ENCODE peak calls at places on chromosomes 2 and 18, in nine cellular contexts. J is left ventricle myocardium superior, G is cardiac fibroblast, O is T-helper 2 cell, E is HEK293T, K is COR-L47, S is NCI-H1694, P is cardiac muscle cell, Z is GM18507. N is an unnamed sample.
A peak's percentile ranks its signal among the peaks of the same experiment; 100 is the strongest.

GRCh38 chr2:216279011-216279410 is 93.3 kb downstream of the MARCHF4 start:
- DNase-seq in E (no peak), G (peak; percentile 34), O (no peak), K (no peak), Z (no peak), J (no peak), P (no peak), S (no peak), N (no peak)

GRCh38 chr2:138239902-138240595 is 261.5 kb upstream of the SPOPL start:
- DNase-seq in P (no peak), O (no peak), G (peak; percentile 82), J (no peak), S (no peak), K (no peak), E (no peak), Z (no peak), N (no peak)

GRCh38 chr18:10726198-10727068 is 200.6 kb downstream of the NAPG start:
- DNase-seq in G (no peak), P (no peak), O (no peak), E (no peak), K (peak; percentile 95), S (no peak), Z (no peak), J (peak; percentile 57), N (no peak)

GRCh38 chr2:168350380-168350779 is 103.0 kb upstream of the STK39 start:
- DNase-seq in O (no peak), P (no peak), S (no peak), E (no peak), K (peak; percentile 25), J (no peak), G (peak; percentile 18), Z (no peak), N (no peak)

GRCh38 chr2:240925191-240925575 is 19.0 kb downstream of the CROCC2 start:
- DNase-seq in E (no peak), G (no peak), Z (no peak), J (peak; percentile 27), K (no peak), O (no peak), S (no peak), P (no peak), N (no peak)

GRCh38 chr18:48875942-48876511 is 74.7 kb downstream of the SMAD7 start:
- DNase-seq in O (no peak), Z (no peak), S (no peak), E (peak; percentile 21), G (no peak), P (peak; percentile 63), J (no peak), K (no peak), N (no peak)

GRCh38 chr2:112075490-112076260 is 20.6 kb downstream of the TMEM87B start:
- DNase-seq in Z (no peak), O (no peak), G (peak; percentile 50), K (no peak), E (no peak), J (no peak), S (no peak), P (no peak), N (no peak)

GRCh38 chr2:233976690-233977294 is 59.6 kb downstream of the TRPM8 start:
- DNase-seq in O (peak; percentile 57), J (no peak), E (peak; percentile 29), S (peak; percentile 94), Z (no peak), K (peak; percentile 7), P (peak; percentile 44), G (peak; percentile 85), N (peak; percentile 4)

GRCh38 chr2:206176128-206176527 is 16.4 kb downstream of the EEF1B2 start:
- DNase-seq in E (no peak), G (peak; percentile 42), Z (no peak), S (no peak), K (no peak), J (no peak), P (no peak), O (no peak), N (no peak)

GRCh38 chr2:1883476-1883875 is 139.2 kb upstream of the PXDN start:
- DNase-seq in G (no peak), K (no peak), E (no peak), Z (no peak), S (no peak), J (no peak), O (no peak), P (no peak), N (no peak)

GRCh38 chr2:134536312-134536711 is 182.5 kb downstream of the TMEM163 start:
- DNase-seq in P (no peak), S (no peak), Z (no peak), G (no peak), E (no peak), K (no peak), O (no peak), J (no peak), N (no peak)

GRCh38 chr2:174716785-174717184 is 47.5 kb downstream of the CHRNA1 start:
- DNase-seq in Z (no peak), S (no peak), P (no peak), E (no peak), K (no peak), G (no peak), O (no peak), J (no peak), N (no peak)

GRCh38 chr2:74267068-74267467 is 68.7 kb downstream of the MTHFD2 start:
- DNase-seq in J (no peak), G (no peak), K (peak; percentile 79), P (peak; percentile 31), S (no peak), O (peak; percentile 36), Z (peak; percentile 18), E (peak; percentile 58), N (peak; percentile 17)

GRCh38 chr2:162318280-162319222 is at the start of gene IFIH1:
- DNase-seq in G (peak; percentile 92), P (peak; percentile 71), O (peak; percentile 82), K (peak; percentile 82), E (peak; percentile 46), Z (peak; percentile 64), J (peak; percentile 82), S (no peak), N (peak; percentile 92)

GRCh38 chr2:176852667-176853066 is 359.9 kb upstream of the HNRNPA3 start:
- DNase-seq in P (no peak), E (no peak), G (no peak), Z (peak; percentile 4), S (no peak), K (no peak), J (no peak), O (peak; percentile 67), N (no peak)

GRCh38 chr2:30633039-30633438 is 174.2 kb downstream of the CAPN13 start:
- DNase-seq in P (no peak), Z (no peak), G (no peak), J (no peak), K (no peak), S (no peak), E (no peak), O (no peak), N (no peak)

GRCh38 chr2:69514406-69514805 is 77.2 kb upstream of the NFU1 start:
- DNase-seq in G (peak; percentile 83), P (no peak), Z (no peak), J (peak; percentile 43), E (no peak), S (peak; percentile 74), O (no peak), K (no peak), N (no peak)

GRCh38 chr2:208036357-208036756 is 11.0 kb upstream of the PLEKHM3 start:
- DNase-seq in E (no peak), G (peak; percentile 21), S (no peak), O (no peak), P (no peak), K (no peak), Z (no peak), J (no peak), N (no peak)

GRCh38 chr2:2542966-2543555 is 212.0 kb upstream of the MYT1L start:
- DNase-seq in K (peak; percentile 85), O (no peak), E (no peak), G (no peak), Z (no peak), S (no peak), P (no peak), J (no peak), N (no peak)

GRCh38 chr2:121595012-121595891 is 54.0 kb downstream of the CLASP1 start:
- DNase-seq in J (no peak), G (no peak), Z (no peak), S (no peak), O (no peak), E (no peak), K (no peak), P (no peak), N (peak; percentile 62)

GRCh38 chr2:221792971-221793670 is 221.0 kb upstream of the EPHA4 start:
- DNase-seq in K (no peak), O (no peak), Z (no peak), G (no peak), J (no peak), S (no peak), P (peak; percentile 43), E (no peak), N (no peak)

GRCh38 chr2:54666741-54667639 is 56.5 kb upstream of the EML6 start:
- DNase-seq in Z (no peak), S (peak; percentile 91), G (no peak), E (no peak), K (no peak), J (peak; percentile 68), P (no peak), O (no peak), N (no peak)

GRCh38 chr18:8876887-8877286 is 171.5 kb downstream of the MTCL1 start:
- DNase-seq in O (no peak), S (no peak), K (no peak), P (no peak), Z (no peak), E (no peak), J (no peak), G (no peak), N (no peak)

GRCh38 chr18:66621816-66622576 is 18.1 kb upstream of the CDH19 start:
- DNase-seq in O (no peak), G (no peak), K (no peak), Z (no peak), S (no peak), P (no peak), E (no peak), J (no peak), N (no peak)

GRCh38 chr2:13005761-13006336 is 289.1 kb downstream of the TRIB2 start:
- DNase-seq in G (peak; percentile 76), E (no peak), K (no peak), Z (no peak), O (no peak), S (no peak), J (no peak), P (no peak), N (no peak)

GRCh38 chr2:67463810-67464209 is 66.7 kb downstream of the ETAA1 start:
- DNase-seq in E (peak; percentile 41), K (peak; percentile 80), G (peak; percentile 52), J (no peak), S (peak; percentile 38), P (no peak), Z (no peak), O (no peak), N (no peak)

GRCh38 chr2:149763358-149763757 is 175.8 kb upstream of the MMADHC start:
- DNase-seq in S (no peak), J (no peak), G (no peak), K (no peak), E (no peak), Z (no peak), P (no peak), O (no peak), N (no peak)

GRCh38 chr2:173957517-173957916 is 7.7 kb downstream of the SP3 start:
- DNase-seq in E (no peak), G (no peak), O (no peak), J (no peak), P (no peak), K (no peak), Z (no peak), S (no peak), N (no peak)

GRCh38 chr2:66547887-66548286 is 113.0 kb downstream of the MEIS1 start:
- DNase-seq in G (no peak), K (peak; percentile 82), J (no peak), O (no peak), P (no peak), Z (no peak), S (no peak), E (no peak), N (no peak)

GRCh38 chr2:35997488-35997887 is 358.1 kb upstream of the CRIM1 start:
- DNase-seq in S (no peak), K (no peak), Z (no peak), J (no peak), P (no peak), O (no peak), E (no peak), G (no peak), N (no peak)

GRCh38 chr2:65431417-65432226 is 777 bp downstream of the SPRED2 start:
- DNase-seq in S (peak; percentile 8), E (peak; percentile 32), K (peak; percentile 51), O (peak; percentile 51), P (peak; percentile 72), Z (no peak), J (peak; percentile 62), G (peak; percentile 33), N (peak; percentile 69)